ENCODE peak calls at places on chromosomes 16 and 17, in eight cellular contexts. B is HS-27A; Y is heart right ventricle; D is mesenchymal stem cell; U is naive thymus-derived CD4-positive, alpha-beta T cell; H is EL; T is NCI-H2081; O is EH. W is an unnamed sample.

GRCh38 chr16:48182979-48183537 is 27.3 kb upstream of the ABCC12 start:
- DNase-seq in B (no peak), Y (no peak), D (no peak), U (no peak), H (no peak), T (peak; percentile 14), O (no peak), W (no peak)

GRCh38 chr17:42917236-42917603 is 16.6 kb downstream of the G6PC1 start:
- DNase-seq in B (no peak), Y (no peak), D (no peak), U (no peak), H (no peak), T (no peak), O (no peak), W (no peak)

GRCh38 chr16:2426941-2427361 is 2.3 kb upstream of the CCNF start:
- DNase-seq in B (no peak), Y (no peak), D (no peak), U (no peak), H (peak; percentile 32), T (no peak), O (no peak), W (no peak)

GRCh38 chr17:44610871-44611270 is 45.4 kb upstream of the MEIOC start:
- DNase-seq in B (no peak), Y (no peak), D (peak; percentile 48), U (no peak), H (peak; percentile 33), T (no peak), O (peak; percentile 64), W (no peak)

GRCh38 chr17:66952031-66952524 is 12.4 kb upstream of the CACNG4 start:
- DNase-seq in B (no peak), Y (no peak), D (peak; percentile 89), U (no peak), H (peak; percentile 91), T (no peak), O (peak; percentile 92), W (peak; percentile 97)

GRCh38 chr16:55499951-55500350 is 8.9 kb upstream of the LPCAT2 start:
- DNase-seq in B (peak; percentile 98), Y (no peak), D (peak; percentile 100), U (no peak), H (peak; percentile 98), T (no peak), O (peak; percentile 100), W (peak; percentile 99)

GRCh38 chr16:10368984-10369551 is 16.8 kb upstream of the ATF7IP2 start:
- DNase-seq in B (no peak), Y (no peak), D (no peak), U (no peak), H (no peak), T (no peak), O (no peak), W (no peak)

GRCh38 chr16:72894291-72895151 is 153.4 kb downstream of the ZFHX3 start:
- DNase-seq in B (no peak), Y (peak; percentile 58), D (no peak), U (no peak), H (peak; percentile 16), T (peak; percentile 34), O (peak; percentile 62), W (peak; percentile 51)

GRCh38 chr16:2341456-2342447 is 1.2 kb upstream of the ABCA3 start:
- DNase-seq in B (no peak), Y (peak; percentile 13), D (no peak), U (no peak), H (no peak), T (no peak), O (no peak), W (no peak)

GRCh38 chr17:67239597-67239996 is 5.4 kb downstream of the HELZ start:
- DNase-seq in B (no peak), Y (no peak), D (peak; percentile 79), U (no peak), H (peak; percentile 51), T (no peak), O (peak; percentile 61), W (peak; percentile 82)

W was measured in IMR-90.